ENCODE peak calls at places on chromosomes 5 and 9, in five cellular contexts. X is CD4-positive, alpha-beta T cell; G is A549; A is mammary epithelial cell; E is endothelial cell of umbilical vein. C is an unnamed sample.

GRCh38 chr9:85420750-85421149 is 321.0 kb downstream of the AGTPBP1 start:
- DNase-seq in X (no peak), G (no peak), A (no peak), E (no peak), C (no peak)

GRCh38 chr9:91047993-91048607 is 246.5 kb downstream of the SYK start:
- DNase-seq in X (no peak), G (no peak), A (peak; percentile 74), E (peak; percentile 83), C (peak; percentile 49)

GRCh38 chr9:21836437-21837161 is 34.2 kb downstream of the MTAP start:
- DNase-seq in X (no peak), G (no peak), A (peak; percentile 99), E (peak; percentile 98), C (peak; percentile 97)

GRCh38 chr9:7137040-7137439 is 379.3 kb downstream of the KDM4C start:
- DNase-seq in X (no peak), G (no peak), A (no peak), E (no peak), C (no peak)

GRCh38 chr9:87644659-87645058 is 81.3 kb upstream of the CTSL start:
- DNase-seq in X (no peak), G (no peak), A (no peak), E (peak; percentile 9), C (no peak)

GRCh38 chr9:89605181-89606048 is 603 bp downstream of the GADD45G start:
- DNase-seq in X (peak; percentile 54), G (no peak), A (peak; percentile 33), E (peak; percentile 42), C (peak; percentile 59)

GRCh38 chr9:87834357-87834756 is 48.3 kb upstream of the SPATA31E1 start:
- DNase-seq in X (no peak), G (no peak), A (no peak), E (no peak), C (no peak)

GRCh38 chr5:65704608-65705239 is 17.2 kb downstream of the SGTB start:
- DNase-seq in X (no peak), G (no peak), A (no peak), E (no peak), C (no peak)

GRCh38 chr5:135213466-135214239 is 179.6 kb upstream of the PITX1 start:
- DNase-seq in X (no peak), G (no peak), A (no peak), E (no peak), C (no peak)

GRCh38 chr5:11268894-11269293 is 507.9 kb upstream of the DAP start:
- DNase-seq in X (no peak), G (no peak), A (no peak), E (no peak), C (no peak)

GRCh38 chr5:79510638-79511037 is 3.3 kb downstream of the HOMER1 start:
- DNase-seq in X (no peak), G (no peak), A (no peak), E (no peak), C (no peak)

GRCh38 chr5:65753189-65753588 is 31.2 kb downstream of the NLN start:
- DNase-seq in X (no peak), G (no peak), A (no peak), E (no peak), C (no peak)

GRCh38 chr5:24646915-24647314 is 2.1 kb upstream of the CDH10 start:
- DNase-seq in X (no peak), G (no peak), A (no peak), E (no peak), C (no peak)

GRCh38 chr9:114193090-114193489 is 37.8 kb downstream of the COL27A1 start:
- DNase-seq in X (no peak), G (no peak), A (no peak), E (no peak), C (no peak)

GRCh38 chr9:27732494-27732893 is 159.2 kb upstream of the C9orf72 start:
- DNase-seq in X (no peak), G (no peak), A (no peak), E (no peak), C (no peak)

GRCh38 chr5:179196420-179197079 is 136.4 kb downstream of the ZNF354C start:
- DNase-seq in X (no peak), G (no peak), A (no peak), E (no peak), C (no peak)

GRCh38 chr5:135034186-135034962 is at the start of gene PITX1:
- DNase-seq in X (peak; percentile 13), G (peak; percentile 80), A (peak; percentile 60), E (no peak), C (peak; percentile 89)

GRCh38 chr9:94912700-94913249 is 186.3 kb downstream of the AOPEP start:
- DNase-seq in X (no peak), G (peak; percentile 73), A (peak; percentile 67), E (no peak), C (peak; percentile 98)

GRCh38 chr9:95771556-95772280 is 103.8 kb upstream of the ERCC6L2 start:
- DNase-seq in X (no peak), G (no peak), A (no peak), E (no peak), C (no peak)

GRCh38 chr5:79873216-79873615 is 117.8 kb downstream of the MTX3 start:
- DNase-seq in X (no peak), G (no peak), A (no peak), E (no peak), C (no peak)

GRCh38 chr9:28155067-28155466 is 581.8 kb upstream of the C9orf72 start:
- DNase-seq in X (no peak), G (no peak), A (no peak), E (peak; percentile 75), C (no peak)

GRCh38 chr9:71765693-71766092 is 2.6 kb downstream of the CEMIP2 start:
- DNase-seq in X (no peak), G (no peak), A (peak; percentile 76), E (no peak), C (no peak)

GRCh38 chr5:26932238-26932637 is 106.1 kb downstream of the CDH9 start:
- DNase-seq in X (no peak), G (no peak), A (no peak), E (no peak), C (no peak)

GRCh38 chr5:147568710-147569109 is 58.8 kb upstream of the DPYSL3 start:
- DNase-seq in X (no peak), G (no peak), A (no peak), E (no peak), C (no peak)

GRCh38 chr5:147565524-147565923 is 55.7 kb upstream of the DPYSL3 start:
- DNase-seq in X (no peak), G (peak; percentile 19), A (peak; percentile 79), E (no peak), C (peak; percentile 50)

GRCh38 chr5:147573171-147573570 is 63.3 kb upstream of the DPYSL3 start:
- DNase-seq in X (no peak), G (no peak), A (no peak), E (no peak), C (no peak)

DNA sequence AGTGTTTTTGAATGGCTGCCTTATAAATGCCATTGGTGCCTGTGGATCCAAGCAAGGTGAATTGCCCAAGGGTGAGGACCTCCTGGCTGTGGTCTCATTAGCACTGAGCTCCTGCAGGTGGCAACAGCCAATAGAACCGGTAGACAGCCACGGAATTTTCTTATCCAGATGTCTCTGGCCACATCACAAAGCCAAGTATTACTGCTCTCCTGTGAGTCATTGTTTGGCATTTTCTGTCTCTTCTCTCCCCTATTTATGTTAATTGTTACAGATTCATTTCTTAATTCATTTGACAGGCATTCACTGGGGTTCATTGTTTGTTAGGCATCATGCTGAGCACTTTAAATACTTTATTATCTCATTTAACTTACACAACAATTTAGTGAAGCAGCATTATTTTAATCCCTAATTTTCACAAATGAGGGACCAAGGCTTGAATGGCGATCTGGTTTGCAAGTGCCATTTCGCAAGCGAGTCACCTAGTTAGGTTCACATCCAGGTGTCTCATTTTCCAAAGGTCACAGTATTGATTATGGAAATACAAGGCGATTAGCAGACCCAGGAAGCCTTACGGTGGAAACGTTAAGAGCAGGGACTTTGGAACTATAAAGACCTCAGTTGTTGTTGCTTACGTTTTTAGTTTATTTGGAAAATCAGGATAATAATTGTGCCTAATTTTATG is 58.2 kb upstream of the DPYSL3 start:
- DNase-seq in X (no peak), G (no peak), A (peak; percentile 84), E (peak; percentile 22), C (peak; percentile 35)
- H3K27ac ChIP-seq in X (no peak overlapping the region), G (no peak overlapping the region), A (no peak overlapping the region), E (no peak overlapping the region), C (no peak overlapping the region)

DNA sequence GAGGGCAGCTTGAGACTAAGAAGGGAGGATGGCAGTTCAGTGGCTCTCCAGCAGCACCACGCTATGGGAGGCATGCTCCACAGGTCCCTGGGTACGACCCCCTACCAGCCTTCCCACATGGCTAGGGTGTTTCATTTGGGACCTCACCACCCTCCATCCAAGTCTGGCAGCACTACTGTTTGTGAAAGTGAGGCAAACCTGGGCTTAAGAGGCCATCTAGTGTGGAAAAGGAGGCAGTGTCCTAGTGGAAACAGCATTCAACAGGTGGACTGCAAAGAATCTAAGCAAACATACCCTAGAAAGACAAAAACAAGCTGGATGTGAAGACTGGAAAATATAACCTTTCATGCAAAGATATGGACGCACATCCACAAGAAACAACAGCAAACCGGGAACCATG is 4.8 kb upstream of the C5orf47 start:
- DNase-seq in X (no peak), G (no peak), A (no peak), E (peak; percentile 11), C (no peak)
- TF ChIP-seq CTCF in X (no peak), G (peak; percentile 43), A (peak; percentile 35), E (no peak), C (no peak)

GRCh38 chr9:35115680-35116538 is at the start of gene ATOSB:
- DNase-seq in X (peak; percentile 90), G (peak; percentile 91), A (peak; percentile 97), E (peak; percentile 99), C (peak; percentile 98)

GRCh38 chr9:35116898-35117551 is 1.4 kb upstream of the ATOSB start:
- DNase-seq in X (peak; percentile 83), G (peak; percentile 90), A (peak; percentile 84), E (peak; percentile 88), C (peak; percentile 91)

GRCh38 chr9:35114113-35114847 is 1.4 kb downstream of the ATOSB start:
- DNase-seq in X (peak; percentile 79), G (no peak), A (peak; percentile 93), E (peak; percentile 87), C (peak; percentile 96)

GRCh38 chr9:35116539-35116897 is 856 bp upstream of the ATOSB start:
- DNase-seq in X (no peak), G (no peak), A (no peak), E (no peak), C (no peak)

GRCh38 chr9:35114921-35115341 is 731 bp downstream of the ATOSB start:
- DNase-seq in X (peak; percentile 22), G (no peak), A (peak; percentile 59), E (peak; percentile 47), C (peak; percentile 61)
- H3K27ac ChIP-seq in X (peak overlapping the region; percentile 81), G (peak overlapping the region; percentile 71), A (peak overlapping the region; percentile 69), E (peak overlapping the region; percentile 96), C (peak overlapping the region; percentile 97)

DNA sequence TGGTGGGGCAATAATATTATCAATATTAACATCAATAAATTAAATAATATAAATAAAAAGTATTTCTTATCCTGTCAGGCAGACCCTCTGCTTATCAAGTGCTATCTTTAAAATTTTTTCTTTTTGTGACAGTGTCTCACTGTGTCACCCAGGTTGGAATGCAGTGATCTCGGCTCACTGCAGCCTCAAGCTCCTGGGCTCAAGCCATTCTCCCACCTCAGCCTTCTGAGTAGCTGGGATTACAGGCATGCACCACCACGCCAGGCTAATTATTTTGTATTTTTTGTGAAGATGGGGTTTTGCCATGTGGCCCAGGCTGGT is 53.2 kb downstream of the NDST1 start:
- DNase-seq in X (no peak), G (no peak), A (no peak), E (no peak), C (no peak)
- TF ChIP-seq CTCF in X (peak; percentile 59), G (peak; percentile 2), A (no peak), E (no peak), C (no peak)

GRCh38 chr5:14191325-14191724 is 48.2 kb downstream of the TRIO start:
- DNase-seq in X (no peak), G (no peak), A (no peak), E (no peak), C (no peak)
- H3K27ac ChIP-seq in X (no peak overlapping the region), G (peak overlapping the region; percentile 79), A (peak overlapping the region; percentile 83), E (peak overlapping the region; percentile 74), C (peak overlapping the region; percentile 95)

GRCh38 chr5:107796797-107797196 is 126.1 kb upstream of the EFNA5 start:
- DNase-seq in X (no peak), G (no peak), A (no peak), E (no peak), C (no peak)
- TF ChIP-seq CTCF in X (no peak), G (no peak), A (no peak), E (no peak), C (no peak)